ENCODE peak calls at places on chromosomes 13 and 19, in six cellular contexts. O, X, Q, B, H and V are unnamed samples. For H3K9me3, the result is how much of the 10 kb centered on the place peaks cover.

GRCh38 chr19:19053508-19054314 is 10.1 kb upstream of the SLC25A42 start:
- DNase-seq in O (peak), X (peak), Q (peak), B (peak), H (peak), V (peak)

GRCh38 chr19:7597689-7598088 is 2.0 kb downstream of the CAMSAP3 start:
- DNase-seq in O (no peak), X (no peak), Q (no peak), B (no peak), H (no peak), V (no peak)

GRCh38 chr19:19292607-19293006 is 19.5 kb upstream of the TM6SF2 start:
- DNase-seq in O (no peak), X (no peak), Q (no peak), B (no peak), H (no peak), V (no peak)

GRCh38 chr19:52191951-52192350 is 2.1 kb downstream of the PPP2R1A start:
- DNase-seq in O (no peak), X (no peak), Q (no peak), B (no peak), H (no peak), V (no peak)

GRCh38 chr19:5558101-5558621 is 9.6 kb downstream of the TINCR start:
- DNase-seq in O (no peak), X (no peak), Q (no peak), B (no peak), H (no peak), V (no peak)

GRCh38 chr19:41993612-41994483 is at the start of gene ATP1A3:
- DNase-seq in O (peak), X (peak), Q (peak), B (peak), H (peak), V (peak)

GRCh38 chr19:51821921-51822716 is 27.2 kb downstream of the FPR3 start:
- DNase-seq in O (no peak), X (no peak), Q (no peak), B (no peak), H (no peak), V (no peak)

GRCh38 chr19:6032827-6033226 is 54.9 kb upstream of the RANBP3 start:
- DNase-seq in O (no peak), X (no peak), Q (no peak), B (peak), H (no peak), V (no peak)

GRCh38 chr13:109162248-109163051 is 533.0 kb downstream of the MYO16 start:
- DNase-seq in O (no peak), X (no peak), Q (no peak), B (peak), H (no peak), V (peak)

GRCh38 chr13:95185311-95185710 is 115.9 kb downstream of the ABCC4 start:
- DNase-seq in O (no peak), X (no peak), Q (no peak), B (no peak), H (no peak), V (no peak)

GRCh38 chr13:95182570-95183285 is 118.5 kb downstream of the ABCC4 start:
- DNase-seq in O (no peak), X (no peak), Q (no peak), B (no peak), H (no peak), V (no peak)

GRCh38 chr13:95188128-95188527 is 113.1 kb downstream of the ABCC4 start:
- DNase-seq in O (no peak), X (no peak), Q (no peak), B (no peak), H (no peak), V (no peak)

GRCh38 chr13:95184317-95184716 is 116.9 kb downstream of the ABCC4 start:
- DNase-seq in O (no peak), X (no peak), Q (no peak), B (no peak), H (no peak), V (no peak)

GRCh38 chr13:95185851-95186250 is 115.4 kb downstream of the ABCC4 start:
- DNase-seq in O (no peak), X (no peak), Q (no peak), B (peak), H (no peak), V (peak)
- H3K4me3 ChIP-seq in O (no peak), X (no peak), Q (no peak), B (no peak), H (no peak), V (no peak)

DNA sequence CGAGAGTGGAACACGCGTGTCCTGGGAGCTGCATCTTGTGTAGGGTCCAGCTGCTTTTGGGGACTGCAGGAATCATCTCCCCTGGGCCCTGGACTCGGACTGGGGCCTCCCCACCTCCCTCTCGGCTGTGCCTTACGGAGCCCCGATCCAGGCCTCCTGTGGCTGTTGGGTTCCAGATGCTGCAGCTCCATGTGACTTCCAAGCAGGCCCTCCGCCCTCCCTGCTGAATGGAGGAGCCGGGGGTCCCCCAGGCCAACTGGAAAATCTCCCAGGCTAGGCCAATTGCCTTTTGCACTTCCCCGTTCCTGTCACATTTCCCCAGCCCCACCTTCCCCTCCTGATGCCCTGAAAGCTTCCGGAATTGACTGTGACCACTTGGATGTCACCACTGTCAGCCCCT is 6.2 kb upstream of the PGLS start:
- DNase-seq in O (no peak), X (no peak), Q (no peak), B (no peak), H (no peak), V (no peak)
- TF ChIP-seq POLR2A in O (no peak), X (no peak), Q (no peak), B (no peak), H (no peak), V (no peak)

DNA sequence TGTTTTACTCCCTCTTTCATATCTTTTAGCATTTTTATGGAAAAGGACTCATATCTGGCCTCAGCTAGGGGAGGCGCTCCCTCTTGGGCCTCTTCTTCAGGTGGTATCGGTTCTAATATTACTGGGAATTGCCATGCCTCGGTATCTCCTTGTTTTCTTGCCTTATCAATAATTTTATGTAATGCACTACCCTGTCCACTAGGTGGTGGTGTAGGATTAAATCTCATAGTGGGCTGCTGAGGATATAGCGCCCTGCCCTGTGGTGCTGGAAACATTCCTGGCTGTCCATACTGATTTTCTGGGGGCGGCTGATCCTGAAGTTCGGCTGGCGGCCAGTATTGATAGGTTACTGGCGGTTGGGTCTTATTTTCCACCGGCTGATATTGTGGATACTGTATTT is 35.8 kb downstream of the ZNF420 start:
- DNase-seq in O (no peak), X (no peak), Q (peak), B (no peak), H (no peak), V (no peak)
- H3K9me3 ChIP-seq in O (under half), X (under half), Q (under half), B (under half), H (under half), V (half or more)

DNA sequence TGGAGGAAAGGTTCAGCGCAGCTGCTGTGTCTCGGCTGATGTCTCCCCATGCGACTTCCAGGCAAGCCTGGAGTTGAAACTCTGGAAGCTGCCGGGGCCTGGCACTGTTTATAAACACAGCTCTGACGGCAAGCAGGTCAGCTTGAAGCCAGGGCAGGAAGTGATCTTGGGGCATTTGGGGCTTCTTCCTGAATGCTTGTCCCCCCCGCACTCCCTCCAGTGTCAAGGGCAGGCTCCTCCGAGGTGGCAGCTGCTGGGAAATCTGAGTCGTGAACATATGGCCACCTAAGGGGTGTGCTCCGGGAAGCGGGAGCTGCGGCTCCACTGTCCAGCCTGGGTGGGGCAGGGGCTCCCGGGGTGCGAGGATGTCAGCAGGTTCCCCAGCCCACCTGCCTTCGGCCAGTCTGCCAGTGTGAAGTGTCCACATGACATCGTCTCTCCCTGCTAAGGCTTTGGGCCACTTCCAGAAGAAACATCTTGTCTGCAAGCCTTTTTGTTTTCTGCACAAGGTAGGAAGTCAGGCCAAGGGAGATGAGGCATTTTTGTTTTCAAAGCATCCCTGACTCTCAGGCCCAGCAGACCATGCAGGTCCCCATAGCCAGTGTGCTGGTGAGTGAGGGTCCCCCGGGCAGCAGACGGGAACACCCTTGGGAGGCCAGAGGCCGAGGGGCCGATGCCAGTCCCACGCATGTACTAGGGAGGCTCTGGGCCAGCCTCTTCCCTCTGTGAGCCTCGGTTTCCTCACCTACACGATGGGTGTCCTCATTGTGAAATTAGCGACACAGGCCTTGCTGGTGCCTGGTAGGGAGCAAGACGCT is 2.7 kb downstream of the PIAS4 start:
- DNase-seq in O (peak), X (no peak), Q (no peak), B (no peak), H (peak), V (no peak)
- H3K4me3 ChIP-seq in O (no peak), X (no peak), Q (no peak), B (no peak), H (no peak), V (no peak)

DNA sequence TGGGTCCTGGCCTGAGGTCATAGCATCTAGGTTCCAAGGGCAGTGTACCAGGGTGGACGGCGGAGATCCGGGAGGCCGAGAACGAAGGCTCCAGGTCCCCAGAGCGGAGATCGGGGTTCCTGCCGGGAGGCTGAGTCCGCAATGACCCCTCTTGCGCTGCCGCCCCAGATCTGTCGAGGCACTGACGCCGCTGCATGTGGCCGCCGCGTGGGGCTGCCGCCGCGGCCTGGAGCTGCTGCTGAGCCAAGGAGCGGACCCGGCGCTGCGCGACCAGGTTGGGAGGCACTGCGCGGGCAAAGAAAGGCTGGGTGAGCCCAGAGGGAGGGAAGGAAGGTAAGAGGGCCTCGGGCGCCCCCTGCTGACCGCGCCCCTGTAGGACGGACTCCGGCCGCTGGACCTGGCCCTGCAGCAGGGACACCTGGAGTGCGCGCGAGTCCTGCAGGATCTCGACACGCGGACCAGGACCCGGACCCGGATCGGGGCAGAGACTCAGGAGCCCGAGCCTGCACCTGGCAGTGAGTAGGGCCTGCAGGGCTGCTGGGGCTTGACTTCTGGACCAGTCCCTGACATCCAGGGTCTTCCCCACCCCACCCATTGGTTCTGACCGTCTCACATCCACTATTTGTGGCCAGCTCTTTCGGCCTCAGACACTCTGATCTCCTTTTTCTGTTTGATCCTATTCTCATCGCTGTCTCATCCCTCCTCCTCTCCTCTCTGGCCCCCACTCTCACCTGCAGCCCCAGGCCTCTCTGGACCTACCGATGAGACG is 971 bp downstream of the ANKLE1 start:
- DNase-seq in O (peak), X (peak), Q (peak), B (peak), H (peak), V (peak)
- TF ChIP-seq POLR2A in O (no peak), X (peak), Q (peak), B (no peak), H (no peak), V (no peak)

DNA sequence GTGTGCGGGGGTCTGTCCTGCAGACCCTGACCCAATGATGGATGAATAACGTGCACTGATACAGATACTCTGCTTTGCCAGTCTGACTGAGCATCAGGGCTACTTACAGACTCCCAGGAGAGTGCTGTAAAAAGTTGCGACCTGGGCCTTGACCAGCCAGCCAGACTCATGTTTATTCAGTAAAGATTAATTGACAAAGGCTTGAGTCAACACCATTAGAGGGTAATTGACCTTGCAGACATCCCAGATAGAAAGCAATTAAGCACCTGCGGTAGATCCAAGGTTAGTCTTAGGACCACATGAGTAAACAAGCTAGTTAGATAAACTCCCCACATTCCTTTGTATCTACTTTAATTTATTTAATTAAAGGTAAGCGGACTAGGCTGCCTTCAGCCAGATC is 10.4 kb downstream of the NUDT19 start:
- DNase-seq in O (peak), X (no peak), Q (no peak), B (peak), H (no peak), V (no peak)
- H3K9me3 ChIP-seq in O (under half), X (under half), Q (under half), B (under half), H (under half), V (under half)

DNA sequence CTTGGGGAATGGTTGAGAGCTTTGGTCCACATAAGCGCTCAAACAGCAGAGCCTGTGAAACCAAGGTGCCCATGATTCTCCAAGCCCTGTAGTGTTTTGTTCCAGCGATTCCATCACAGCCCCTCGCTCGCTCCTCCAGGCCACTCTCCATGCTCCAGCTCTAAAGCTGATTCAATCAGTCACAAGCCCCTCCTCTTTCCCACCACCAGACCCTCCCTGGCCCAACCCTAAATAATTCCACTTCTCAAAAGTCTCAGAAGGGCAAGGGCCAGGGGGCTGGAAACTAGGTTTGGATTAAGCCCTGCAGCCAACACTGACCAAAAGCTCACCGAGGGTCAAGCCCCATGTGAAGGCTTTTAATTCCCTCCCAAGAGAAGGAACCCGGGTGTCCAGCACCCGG is 1.5 kb downstream of the ZNF296 start:
- DNase-seq in O (no peak), X (no peak), Q (no peak), B (no peak), H (no peak), V (no peak)
- H3K4me3 ChIP-seq in O (no peak), X (peak), Q (peak), B (peak), H (no peak), V (peak)

DNA sequence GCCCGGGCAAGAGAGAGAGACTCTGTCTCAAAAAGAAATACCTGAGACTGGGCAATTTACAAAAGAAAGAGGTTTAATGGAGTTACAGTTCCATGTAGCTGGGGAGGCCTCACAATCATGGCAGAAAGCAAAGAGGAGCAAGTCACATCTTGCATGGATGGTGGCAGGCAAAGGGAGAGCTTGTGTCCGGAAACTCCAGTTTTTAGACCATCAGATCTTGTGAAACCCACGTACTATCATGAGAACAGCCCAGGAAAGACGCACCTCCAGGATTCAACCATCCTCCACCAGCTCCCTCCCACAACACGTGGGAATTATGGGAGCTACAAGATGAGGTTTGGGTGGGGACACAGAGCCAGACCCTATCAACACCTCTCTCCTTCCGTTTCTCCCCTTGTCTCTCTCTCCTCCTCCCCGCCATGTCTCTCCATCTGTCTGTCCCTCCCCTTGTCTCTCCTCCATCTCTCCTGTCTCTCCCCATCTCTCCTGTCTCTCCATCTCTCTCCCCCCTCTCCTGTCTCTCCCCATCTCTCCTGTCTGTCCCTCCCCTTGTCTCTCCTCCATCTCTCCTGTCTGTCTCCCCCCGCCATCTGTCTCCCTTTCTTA is 10.0 kb downstream of the POLR2E start:
- DNase-seq in O (no peak), X (no peak), Q (no peak), B (no peak), H (no peak), V (no peak)
- TF ChIP-seq POLR2A in O (no peak), X (no peak), Q (peak), B (no peak), H (no peak), V (no peak)

GRCh38 chr13:98176777-98177608 is at the start of gene RNF113B:
- DNase-seq in O (no peak), X (no peak), Q (no peak), B (no peak), H (no peak), V (peak)
- H3K9me3 ChIP-seq in O (under half), X (under half), Q (under half), B (under half), H (under half), V (under half)